ENCODE peak calls at places on chromosomes 4 and X, in four cellular contexts. P is left lung, U is kidney epithelial cell, A is adrenal gland. G is an unnamed sample.

GRCh38 chr4:85761803-85762202 is 286.9 kb downstream of the ARHGAP24 start:
- DNase-seq in P (no peak), U (no peak), A (peak), G (no peak)

GRCh38 chr4:101790521-101791188 is at the start of gene BANK1:
- DNase-seq in P (peak), U (peak), A (peak), G (peak)

GRCh38 chrX:70313503-70313902 is 23.6 kb downstream of the KIF4A start:
- DNase-seq in P (no peak), U (no peak), A (no peak), G (no peak)

GRCh38 chrX:1518512-1518911 is 18.5 kb downstream of the P2RY8 start:
- DNase-seq in P (no peak), U (no peak), A (no peak), G (no peak)

GRCh38 chrX:348461-349117 is 30.0 kb upstream of the GTPBP6 start:
- DNase-seq in P (peak), U (no peak), A (no peak), G (no peak)

GRCh38 chr4:184280591-184281071 is 63.0 kb upstream of the ENPP6 start:
- DNase-seq in P (no peak), U (no peak), A (no peak), G (no peak)

GRCh38 chrX:12304261-12304660 is 166.0 kb downstream of the FRMPD4 start:
- DNase-seq in P (no peak), U (no peak), A (no peak), G (no peak)

GRCh38 chr4:150708004-150708403 is 126.1 kb downstream of the MAB21L2 start:
- DNase-seq in P (no peak), U (no peak), A (no peak), G (no peak)

GRCh38 chr4:130403221-130403620 is 1307.3 kb downstream of the C4orf33 start:
- DNase-seq in P (no peak), U (no peak), A (no peak), G (no peak)

GRCh38 chr4:25378130-25378743 is 1.2 kb downstream of the ANAPC4 start:
- DNase-seq in P (no peak), U (no peak), A (no peak), G (no peak)

GRCh38 chr4:134505511-134505910 is 303.9 kb upstream of the PABPC4L start:
- DNase-seq in P (no peak), U (no peak), A (no peak), G (no peak)

GRCh38 chr4:134499074-134499473 is 297.5 kb upstream of the PABPC4L start:
- DNase-seq in P (no peak), U (no peak), A (no peak), G (no peak)

GRCh38 chr4:134501973-134502372 is 300.4 kb upstream of the PABPC4L start:
- DNase-seq in P (no peak), U (no peak), A (no peak), G (no peak)
- TF ChIP-seq CTCF in P (no peak), U (no peak), A (no peak), G (no peak)

GRCh38 chrX:43333543-43333942 is 322.6 kb upstream of the MAOA start:
- DNase-seq in P (no peak), U (no peak), A (no peak), G (no peak)
- TF ChIP-seq CTCF in P (no peak), U (peak), A (no peak), G (no peak)

DNA sequence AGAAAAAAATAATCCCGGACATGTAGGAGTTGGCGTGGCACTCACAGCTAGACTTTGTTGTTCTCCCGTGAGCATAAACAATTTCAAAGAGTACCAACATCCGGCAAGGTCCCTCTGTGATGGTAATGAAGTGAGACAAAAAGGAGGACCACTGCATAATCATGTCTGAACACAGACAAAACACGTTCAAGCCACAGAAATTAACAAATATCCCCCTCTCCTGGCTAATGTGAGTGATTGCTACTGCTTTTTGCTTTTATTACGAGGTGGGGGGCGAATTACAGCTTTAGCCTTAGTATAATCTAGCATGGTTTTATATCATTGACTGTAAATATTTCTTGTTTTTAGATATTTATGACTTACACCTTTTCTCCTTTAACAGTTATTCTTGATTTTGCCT is 118.5 kb downstream of the PLS3 start:
- DNase-seq in P (no peak), U (no peak), A (no peak), G (no peak)
- TF ChIP-seq CTCF in P (no peak), U (peak), A (peak), G (no peak)

GRCh38 chr4:157992038-157992706 is 180.7 kb downstream of the GASK1B start:
- DNase-seq in P (no peak), U (no peak), A (peak), G (no peak)
- TF ChIP-seq CTCF in P (peak), U (peak), A (peak), G (peak)

DNA sequence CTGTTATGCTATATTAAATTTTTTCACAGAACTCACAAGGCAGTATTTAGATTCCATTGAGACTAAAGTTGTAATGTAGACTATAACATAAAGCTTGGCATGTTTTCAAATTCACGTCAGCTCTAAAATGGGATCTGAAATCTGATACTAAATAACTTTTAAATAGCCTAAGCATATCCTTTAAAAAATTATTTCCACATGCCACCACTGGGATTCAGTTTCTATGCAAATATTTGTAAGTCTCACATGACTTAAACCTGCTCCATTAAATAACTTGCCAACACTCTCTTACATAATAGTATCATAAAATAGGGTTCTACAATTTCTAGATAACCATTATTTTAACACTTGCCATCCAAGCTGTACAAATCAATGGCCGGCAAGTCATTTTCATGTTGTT is 32.4 kb downstream of the KLHL8 start:
- DNase-seq in P (no peak), U (no peak), A (no peak), G (no peak)
- TF ChIP-seq CTCF in P (no peak), U (no peak), A (no peak), G (no peak)

DNA sequence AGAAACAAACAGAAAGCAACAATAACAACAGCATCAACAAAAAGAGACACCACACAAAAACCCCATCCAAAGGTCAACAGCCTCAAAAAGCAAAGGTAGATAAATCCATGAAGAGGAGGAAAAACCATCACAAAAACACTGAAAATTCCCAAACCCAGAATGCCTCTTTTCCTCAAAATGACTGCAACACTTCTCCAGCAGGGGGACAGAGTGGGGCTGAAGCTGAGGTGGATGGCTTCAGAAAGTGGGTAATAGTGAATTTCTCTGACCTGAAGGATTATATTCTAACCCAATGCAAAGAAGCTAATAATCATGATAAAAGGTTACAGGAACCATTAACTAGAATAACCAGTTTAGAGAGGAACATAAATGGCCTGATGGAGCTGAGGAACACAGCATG is 888.2 kb downstream of the RAB28 start:
- DNase-seq in P (no peak), U (no peak), A (no peak), G (no peak)
- TF ChIP-seq CTCF in P (no peak), U (peak), A (no peak), G (no peak)

GRCh38 chrX:40496728-40497127 is 84.0 kb upstream of the ATP6AP2 start:
- DNase-seq in P (no peak), U (no peak), A (no peak), G (no peak)
- TF ChIP-seq CTCF in P (no peak), U (no peak), A (no peak), G (no peak)